ENCODE peak calls at places on chromosomes 7 and 10, in ten cellular contexts. One of them, this sample, is unnamed.

GRCh38 chr7:5591547-5591899 is 167.9 kb upstream of the TNRC18 start:
- DNase-seq in AG10803: peak; percentile 90
- DNase-seq in neural progenitor cell: peak; percentile 71
- DNase-seq in DMS153: no peak
- DNase-seq in NCI-H2081: no peak
- DNase-seq in erythroblast: no peak
- DNase-seq in NCI-H2029: no peak
- DNase-seq in stimulated activated naive CD4-positive, alpha-beta T cell: no peak
- DNase-seq in NCI-H1105: no peak
- DNase-seq in aorta: no peak
- DNase-seq in this sample: no peak

GRCh38 chr7:151687523-151688235 is 168.0 kb upstream of the RHEB start:
- DNase-seq in AG10803: peak; percentile 97
- DNase-seq in neural progenitor cell: peak; percentile 54
- DNase-seq in DMS153: no peak
- DNase-seq in NCI-H2081: no peak
- DNase-seq in erythroblast: peak; percentile 14
- DNase-seq in NCI-H2029: no peak
- DNase-seq in stimulated activated naive CD4-positive, alpha-beta T cell: no peak
- DNase-seq in NCI-H1105: no peak
- DNase-seq in aorta: peak; percentile 91
- DNase-seq in this sample: peak; percentile 40

GRCh38 chr10:17001961-17002749 is 127.5 kb downstream of the CUBN start:
- DNase-seq in AG10803: peak; percentile 99
- DNase-seq in neural progenitor cell: no peak
- DNase-seq in DMS153: no peak
- DNase-seq in NCI-H2081: no peak
- DNase-seq in erythroblast: no peak
- DNase-seq in NCI-H2029: no peak
- DNase-seq in stimulated activated naive CD4-positive, alpha-beta T cell: peak; percentile 2
- DNase-seq in NCI-H1105: no peak
- DNase-seq in aorta: no peak
- DNase-seq in this sample: no peak

GRCh38 chr10:100025528-100026070 is 15.9 kb upstream of the DNMBP start:
- DNase-seq in AG10803: peak; percentile 35
- DNase-seq in neural progenitor cell: peak; percentile 29
- DNase-seq in DMS153: no peak
- DNase-seq in NCI-H2081: peak; percentile 55
- DNase-seq in erythroblast: no peak
- DNase-seq in NCI-H2029: peak; percentile 34
- DNase-seq in stimulated activated naive CD4-positive, alpha-beta T cell: no peak
- DNase-seq in NCI-H1105: peak; percentile 3
- DNase-seq in aorta: no peak
- DNase-seq in this sample: no peak

GRCh38 chr7:148921806-148922205 is 37.7 kb upstream of the EZH2 start:
- DNase-seq in AG10803: no peak
- DNase-seq in neural progenitor cell: no peak
- DNase-seq in DMS153: no peak
- DNase-seq in NCI-H2081: no peak
- DNase-seq in erythroblast: no peak
- DNase-seq in NCI-H2029: no peak
- DNase-seq in stimulated activated naive CD4-positive, alpha-beta T cell: no peak
- DNase-seq in NCI-H1105: no peak
- DNase-seq in aorta: no peak
- DNase-seq in this sample: peak; percentile 29

GRCh38 chr7:12056977-12057376 is 154.1 kb upstream of the TMEM106B start:
- DNase-seq in AG10803: no peak
- DNase-seq in neural progenitor cell: no peak
- DNase-seq in DMS153: no peak
- DNase-seq in NCI-H2081: no peak
- DNase-seq in erythroblast: no peak
- DNase-seq in NCI-H2029: no peak
- DNase-seq in stimulated activated naive CD4-positive, alpha-beta T cell: no peak
- DNase-seq in NCI-H1105: no peak
- DNase-seq in aorta: no peak
- DNase-seq in this sample: no peak

GRCh38 chr10:29996842-29997123 is 62.6 kb downstream of the JCAD start:
- DNase-seq in AG10803: no peak
- DNase-seq in neural progenitor cell: no peak
- DNase-seq in DMS153: no peak
- DNase-seq in NCI-H2081: no peak
- DNase-seq in erythroblast: no peak
- DNase-seq in NCI-H2029: no peak
- DNase-seq in stimulated activated naive CD4-positive, alpha-beta T cell: no peak
- DNase-seq in NCI-H1105: no peak
- DNase-seq in aorta: no peak
- DNase-seq in this sample: no peak

GRCh38 chr10:119541046-119541445 is 1.5 kb downstream of the RGS10 start:
- DNase-seq in AG10803: peak; percentile 61
- DNase-seq in neural progenitor cell: no peak
- DNase-seq in DMS153: no peak
- DNase-seq in NCI-H2081: no peak
- DNase-seq in erythroblast: peak; percentile 49
- DNase-seq in NCI-H2029: no peak
- DNase-seq in stimulated activated naive CD4-positive, alpha-beta T cell: no peak
- DNase-seq in NCI-H1105: no peak
- DNase-seq in aorta: no peak
- DNase-seq in this sample: no peak

GRCh38 chr10:93266858-93267257 is 193.2 kb downstream of the CYP26A1 start:
- DNase-seq in AG10803: no peak
- DNase-seq in neural progenitor cell: no peak
- DNase-seq in DMS153: no peak
- DNase-seq in NCI-H2081: no peak
- DNase-seq in erythroblast: no peak
- DNase-seq in NCI-H2029: no peak
- DNase-seq in stimulated activated naive CD4-positive, alpha-beta T cell: no peak
- DNase-seq in NCI-H1105: no peak
- DNase-seq in aorta: no peak
- DNase-seq in this sample: no peak

GRCh38 chr7:71982847-71983246 is 429.3 kb downstream of the CALN1 start:
- DNase-seq in AG10803: no peak
- DNase-seq in neural progenitor cell: no peak
- DNase-seq in DMS153: no peak
- DNase-seq in NCI-H2081: no peak
- DNase-seq in erythroblast: no peak
- DNase-seq in NCI-H2029: peak; percentile 47
- DNase-seq in stimulated activated naive CD4-positive, alpha-beta T cell: no peak
- DNase-seq in NCI-H1105: no peak
- DNase-seq in aorta: no peak
- DNase-seq in this sample: no peak

GRCh38 chr10:126130291-126130710 is 233.9 kb downstream of the FANK1 start:
- DNase-seq in AG10803: peak; percentile 85
- DNase-seq in neural progenitor cell: no peak
- DNase-seq in DMS153: no peak
- DNase-seq in NCI-H2081: no peak
- DNase-seq in erythroblast: no peak
- DNase-seq in NCI-H2029: no peak
- DNase-seq in stimulated activated naive CD4-positive, alpha-beta T cell: no peak
- DNase-seq in NCI-H1105: no peak
- DNase-seq in aorta: no peak
- DNase-seq in this sample: peak; percentile 17

GRCh38 chr10:34723746-34724145 is 91.3 kb downstream of the PARD3 start:
- DNase-seq in AG10803: peak; percentile 77
- DNase-seq in neural progenitor cell: peak; percentile 37
- DNase-seq in DMS153: peak; percentile 37
- DNase-seq in NCI-H2081: peak; percentile 48
- DNase-seq in erythroblast: peak; percentile 52
- DNase-seq in NCI-H2029: no peak
- DNase-seq in stimulated activated naive CD4-positive, alpha-beta T cell: no peak
- DNase-seq in NCI-H1105: no peak
- DNase-seq in aorta: no peak
- DNase-seq in this sample: peak; percentile 58

GRCh38 chr10:105950410-105950809 is 1214.1 kb downstream of the SORCS1 start:
- DNase-seq in AG10803: peak; percentile 53
- DNase-seq in neural progenitor cell: peak; percentile 70
- DNase-seq in DMS153: peak; percentile 8
- DNase-seq in NCI-H2081: peak; percentile 2
- DNase-seq in erythroblast: peak; percentile 51
- DNase-seq in NCI-H2029: no peak
- DNase-seq in stimulated activated naive CD4-positive, alpha-beta T cell: peak; percentile 9
- DNase-seq in NCI-H1105: no peak
- DNase-seq in aorta: no peak
- DNase-seq in this sample: peak; percentile 30

GRCh38 chr7:79453558-79454324 is at the start of gene MAGI2:
- DNase-seq in AG10803: peak; percentile 88
- DNase-seq in neural progenitor cell: peak; percentile 78
- DNase-seq in DMS153: no peak
- DNase-seq in NCI-H2081: no peak
- DNase-seq in erythroblast: peak; percentile 49
- DNase-seq in NCI-H2029: peak; percentile 4
- DNase-seq in stimulated activated naive CD4-positive, alpha-beta T cell: no peak
- DNase-seq in NCI-H1105: no peak
- DNase-seq in aorta: peak; percentile 95
- DNase-seq in this sample: peak; percentile 86

GRCh38 chr7:25954395-25954794 is 197.6 kb upstream of the NFE2L3 start:
- DNase-seq in AG10803: no peak
- DNase-seq in neural progenitor cell: no peak
- DNase-seq in DMS153: no peak
- DNase-seq in NCI-H2081: no peak
- DNase-seq in erythroblast: no peak
- DNase-seq in NCI-H2029: no peak
- DNase-seq in stimulated activated naive CD4-positive, alpha-beta T cell: no peak
- DNase-seq in NCI-H1105: no peak
- DNase-seq in aorta: no peak
- DNase-seq in this sample: no peak

GRCh38 chr7:15755061-15755460 is 68.6 kb upstream of the MEOX2 start:
- DNase-seq in AG10803: peak; percentile 90
- DNase-seq in neural progenitor cell: no peak
- DNase-seq in DMS153: no peak
- DNase-seq in NCI-H2081: no peak
- DNase-seq in erythroblast: no peak
- DNase-seq in NCI-H2029: no peak
- DNase-seq in stimulated activated naive CD4-positive, alpha-beta T cell: no peak
- DNase-seq in NCI-H1105: no peak
- DNase-seq in aorta: no peak
- DNase-seq in this sample: no peak

GRCh38 chr7:132117181-132117580 is 459.1 kb downstream of the PLXNA4 start:
- DNase-seq in AG10803: peak; percentile 35
- DNase-seq in neural progenitor cell: no peak
- DNase-seq in DMS153: no peak
- DNase-seq in NCI-H2081: no peak
- DNase-seq in erythroblast: no peak
- DNase-seq in NCI-H2029: no peak
- DNase-seq in stimulated activated naive CD4-positive, alpha-beta T cell: no peak
- DNase-seq in NCI-H1105: no peak
- DNase-seq in aorta: no peak
- DNase-seq in this sample: no peak

GRCh38 chr10:129057856-129058663 is 409.0 kb upstream of the MGMT start:
- DNase-seq in AG10803: no peak
- DNase-seq in neural progenitor cell: no peak
- DNase-seq in DMS153: no peak
- DNase-seq in NCI-H2081: no peak
- DNase-seq in erythroblast: no peak
- DNase-seq in NCI-H2029: no peak
- DNase-seq in stimulated activated naive CD4-positive, alpha-beta T cell: peak; percentile 56
- DNase-seq in NCI-H1105: no peak
- DNase-seq in aorta: no peak
- DNase-seq in this sample: no peak

GRCh38 chr10:62653254-62653653 is 151.3 kb upstream of the ADO start:
- DNase-seq in AG10803: no peak
- DNase-seq in neural progenitor cell: no peak
- DNase-seq in DMS153: no peak
- DNase-seq in NCI-H2081: no peak
- DNase-seq in erythroblast: no peak
- DNase-seq in NCI-H2029: no peak
- DNase-seq in stimulated activated naive CD4-positive, alpha-beta T cell: no peak
- DNase-seq in NCI-H1105: no peak
- DNase-seq in aorta: no peak
- DNase-seq in this sample: no peak

GRCh38 chr10:80541144-80541750 is 3.5 kb downstream of the SH2D4B start:
- DNase-seq in AG10803: no peak
- DNase-seq in neural progenitor cell: no peak
- DNase-seq in DMS153: no peak
- DNase-seq in NCI-H2081: no peak
- DNase-seq in erythroblast: no peak
- DNase-seq in NCI-H2029: no peak
- DNase-seq in stimulated activated naive CD4-positive, alpha-beta T cell: no peak
- DNase-seq in NCI-H1105: no peak
- DNase-seq in aorta: no peak
- DNase-seq in this sample: no peak

GRCh38 chr7:94492601-94493000 is 17.0 kb upstream of the CASD1 start:
- DNase-seq in AG10803: no peak
- DNase-seq in neural progenitor cell: no peak
- DNase-seq in DMS153: no peak
- DNase-seq in NCI-H2081: no peak
- DNase-seq in erythroblast: no peak
- DNase-seq in NCI-H2029: no peak
- DNase-seq in stimulated activated naive CD4-positive, alpha-beta T cell: no peak
- DNase-seq in NCI-H1105: no peak
- DNase-seq in aorta: no peak
- DNase-seq in this sample: no peak

This sample was measured in tibial nerve.